ENCODE peak calls at places on chromosomes 1 and 21, in seven cellular contexts. S, Y, T, Z, K, F and O are unnamed samples.

GRCh38 chr1:119449964-119450363 is 35.0 kb downstream of the HSD3B2 start:
- DNase-seq in S (no peak), Y (no peak), T (no peak), Z (no peak), K (no peak), F (no peak), O (no peak)

GRCh38 chr1:94925561-94926364 is 1.1 kb downstream of the CNN3 start:
- DNase-seq in S (peak), Y (peak), T (peak), Z (peak), K (peak), F (peak), O (peak)

GRCh38 chr1:91555821-91556531 is 55.3 kb downstream of the CDC7 start:
- DNase-seq in S (peak), Y (no peak), T (no peak), Z (no peak), K (no peak), F (no peak), O (no peak)

GRCh38 chr1:212450331-212450881 is 17.7 kb downstream of the NENF start:
- DNase-seq in S (no peak), Y (peak), T (no peak), Z (no peak), K (peak), F (no peak), O (peak)

GRCh38 chr1:62438163-62438562 is 1.3 kb downstream of the USP1 start:
- DNase-seq in S (no peak), Y (no peak), T (no peak), Z (no peak), K (no peak), F (no peak), O (no peak)

GRCh38 chr1:220818421-220819173 is 31.9 kb downstream of the MTARC1 start:
- DNase-seq in S (no peak), Y (peak), T (no peak), Z (peak), K (no peak), F (peak), O (no peak)

GRCh38 chr1:152880316-152880715 is 2.2 kb downstream of the SMCP start:
- DNase-seq in S (no peak), Y (no peak), T (no peak), Z (no peak), K (no peak), F (no peak), O (no peak)

GRCh38 chr1:33763406-33763805 is 100.5 kb upstream of the HMGB4 start:
- DNase-seq in S (no peak), Y (no peak), T (no peak), Z (no peak), K (no peak), F (no peak), O (no peak)

GRCh38 chr1:119711804-119712341 is at the start of gene PHGDH:
- DNase-seq in S (peak), Y (peak), T (peak), Z (peak), K (peak), F (peak), O (peak)

GRCh38 chr1:2606004-2606805 is 19.6 kb downstream of the PRXL2B start:
- DNase-seq in S (peak), Y (no peak), T (no peak), Z (no peak), K (no peak), F (peak), O (peak)

GRCh38 chr1:2533356-2533755 is 3.3 kb upstream of the HES5 start:
- DNase-seq in S (no peak), Y (no peak), T (no peak), Z (no peak), K (no peak), F (no peak), O (no peak)

GRCh38 chr1:66648896-66649597 is 103.2 kb upstream of the DYNLT5 start:
- DNase-seq in S (no peak), Y (no peak), T (no peak), Z (no peak), K (no peak), F (no peak), O (peak)

GRCh38 chr1:156081174-156082110 is 823 bp downstream of the MEX3A start:
- DNase-seq in S (no peak), Y (no peak), T (no peak), Z (no peak), K (no peak), F (peak), O (no peak)

GRCh38 chr21:38277501-38278111 is 20.8 kb downstream of the KCNJ15 start:
- DNase-seq in S (peak), Y (peak), T (no peak), Z (peak), K (no peak), F (no peak), O (peak)

GRCh38 chr1:81208441-81208840 is 592.3 kb upstream of the ADGRL2 start:
- DNase-seq in S (no peak), Y (no peak), T (no peak), Z (no peak), K (no peak), F (no peak), O (no peak)

GRCh38 chr1:64624859-64625258 is 120.0 kb upstream of the RAVER2 start:
- DNase-seq in S (no peak), Y (no peak), T (no peak), Z (no peak), K (no peak), F (no peak), O (no peak)

GRCh38 chr1:230977781-230978490 is 725 bp downstream of the TTC13 start:
- DNase-seq in S (peak), Y (no peak), T (peak), Z (peak), K (peak), F (peak), O (peak)

GRCh38 chr1:79847715-79848114 is 841.2 kb upstream of the ADGRL4 start:
- DNase-seq in S (no peak), Y (no peak), T (no peak), Z (no peak), K (no peak), F (no peak), O (no peak)

GRCh38 chr1:25795227-25795626 is 4.8 kb upstream of the SELENON start:
- DNase-seq in S (no peak), Y (no peak), T (no peak), Z (no peak), K (no peak), F (no peak), O (no peak)

GRCh38 chr1:9233241-9233941 is 1.2 kb upstream of the H6PD start:
- DNase-seq in S (peak), Y (peak), T (peak), Z (peak), K (peak), F (peak), O (peak)

GRCh38 chr1:78715181-78715661 is 65.6 kb downstream of the IFI44 start:
- DNase-seq in S (no peak), Y (no peak), T (no peak), Z (no peak), K (no peak), F (no peak), O (no peak)

GRCh38 chr1:234186037-234186688 is 187.1 kb upstream of the COA6 start:
- DNase-seq in S (no peak), Y (no peak), T (no peak), Z (no peak), K (no peak), F (no peak), O (no peak)

GRCh38 chr1:32334864-32335618 is 992 bp downstream of the MARCKSL1 start:
- DNase-seq in S (peak), Y (peak), T (peak), Z (peak), K (peak), F (peak), O (peak)

GRCh38 chr1:38076038-38076437 is 29.4 kb upstream of the POU3F1 start:
- DNase-seq in S (no peak), Y (no peak), T (no peak), Z (peak), K (no peak), F (no peak), O (peak)

GRCh38 chr1:110292327-110292741 is 46.8 kb upstream of the RBM15 start:
- DNase-seq in S (no peak), Y (no peak), T (no peak), Z (no peak), K (no peak), F (no peak), O (no peak)

GRCh38 chr1:35454616-35455015 is 102.6 kb downstream of the KIAA0319L start:
- DNase-seq in S (peak), Y (no peak), T (no peak), Z (no peak), K (no peak), F (no peak), O (no peak)

GRCh38 chr1:17640411-17640810 is 100.9 kb downstream of the ARHGEF10L start:
- DNase-seq in S (no peak), Y (no peak), T (no peak), Z (no peak), K (no peak), F (no peak), O (no peak)

GRCh38 chr1:117612517-117613248 is 6.8 kb downstream of the TENT5C start:
- DNase-seq in S (no peak), Y (no peak), T (no peak), Z (no peak), K (no peak), F (no peak), O (no peak)

GRCh38 chr1:77664923-77665516 is 17.4 kb downstream of the ZZZ3 start:
- DNase-seq in S (no peak), Y (no peak), T (no peak), Z (no peak), K (no peak), F (no peak), O (no peak)

GRCh38 chr21:39184050-39184980 is 1.1 kb upstream of the PSMG1 start:
- DNase-seq in S (no peak), Y (no peak), T (no peak), Z (no peak), K (no peak), F (no peak), O (no peak)

GRCh38 chr1:181077576-181078242 is 10.8 kb upstream of the IER5 start:
- DNase-seq in S (no peak), Y (no peak), T (no peak), Z (no peak), K (no peak), F (no peak), O (no peak)

DNA sequence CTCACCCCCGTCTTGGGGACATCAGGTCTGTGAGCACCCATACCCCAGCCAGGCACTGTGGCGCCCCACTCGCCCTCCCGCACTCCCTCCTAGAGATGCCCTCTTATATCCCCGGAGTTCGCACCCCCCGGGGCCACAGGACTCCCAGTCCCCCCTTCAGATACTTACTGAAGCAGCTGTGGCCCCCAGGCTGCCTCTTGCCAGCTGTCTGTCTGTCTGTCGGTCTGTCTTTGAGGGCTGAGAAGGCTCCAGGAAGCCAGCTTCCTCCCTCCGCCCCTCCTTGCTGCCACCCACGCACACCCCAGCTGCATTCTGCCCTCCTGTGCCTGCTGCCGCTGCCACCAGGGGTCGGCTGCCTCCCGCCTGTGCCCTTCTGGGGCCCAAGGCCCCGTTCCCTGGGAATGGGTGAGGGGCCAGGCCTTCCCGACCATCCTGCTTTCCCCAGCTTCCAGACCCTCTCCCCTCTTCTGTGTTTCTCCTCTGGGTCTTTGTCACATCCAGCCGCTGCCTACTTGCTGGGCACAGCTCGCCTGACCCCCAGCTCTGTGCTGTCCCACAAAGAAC is at the start of gene PTPN7:
- DNase-seq in S (no peak), Y (no peak), T (peak), Z (no peak), K (no peak), F (no peak), O (no peak)
- TF ChIP-seq POLR2A in S (no peak), Y (no peak), T (no peak), Z (no peak), K (no peak), F (no peak), O (no peak)

DNA sequence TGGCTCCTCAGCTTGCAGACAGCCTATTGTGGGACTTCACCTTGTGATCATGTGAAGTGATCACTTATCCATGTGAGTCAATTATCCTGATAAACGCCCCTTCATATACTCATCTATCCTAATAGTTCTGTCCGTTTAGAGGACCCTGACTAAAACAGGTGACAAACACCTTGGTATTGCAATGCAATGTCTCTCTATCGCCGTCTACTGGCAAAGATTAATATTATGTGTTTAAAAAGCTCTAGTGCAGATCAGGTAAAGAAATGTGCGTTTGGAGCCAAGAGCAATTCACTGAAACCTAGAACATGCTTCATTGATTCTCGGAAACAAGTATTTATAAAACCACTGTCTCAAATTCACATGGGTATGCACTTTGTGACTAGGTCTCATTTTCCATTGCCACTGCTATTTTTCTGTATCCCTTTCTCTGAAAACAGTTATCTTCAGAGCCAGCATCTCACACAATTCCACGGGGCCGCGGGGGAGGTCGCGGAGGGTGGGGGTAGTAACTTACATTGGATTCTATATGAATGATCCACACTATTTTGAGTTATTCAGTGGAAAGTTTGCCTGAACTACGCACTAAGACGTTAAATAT is 554.6 kb upstream of the NCAM2 start:
- DNase-seq in S (no peak), Y (no peak), T (no peak), Z (no peak), K (no peak), F (no peak), O (no peak)
- TF ChIP-seq CTCF in S (peak), Y (no peak), T (no peak), Z (peak), K (peak), F (no peak), O (peak)

GRCh38 chr21:43777953-43778352 is 1.8 kb upstream of the CSTB start:
- DNase-seq in S (no peak), Y (no peak), T (no peak), Z (no peak), K (no peak), F (no peak), O (no peak)
- TF ChIP-seq POLR2A in S (no peak), Y (no peak), T (no peak), Z (no peak), K (no peak), F (no peak), O (no peak)

DNA sequence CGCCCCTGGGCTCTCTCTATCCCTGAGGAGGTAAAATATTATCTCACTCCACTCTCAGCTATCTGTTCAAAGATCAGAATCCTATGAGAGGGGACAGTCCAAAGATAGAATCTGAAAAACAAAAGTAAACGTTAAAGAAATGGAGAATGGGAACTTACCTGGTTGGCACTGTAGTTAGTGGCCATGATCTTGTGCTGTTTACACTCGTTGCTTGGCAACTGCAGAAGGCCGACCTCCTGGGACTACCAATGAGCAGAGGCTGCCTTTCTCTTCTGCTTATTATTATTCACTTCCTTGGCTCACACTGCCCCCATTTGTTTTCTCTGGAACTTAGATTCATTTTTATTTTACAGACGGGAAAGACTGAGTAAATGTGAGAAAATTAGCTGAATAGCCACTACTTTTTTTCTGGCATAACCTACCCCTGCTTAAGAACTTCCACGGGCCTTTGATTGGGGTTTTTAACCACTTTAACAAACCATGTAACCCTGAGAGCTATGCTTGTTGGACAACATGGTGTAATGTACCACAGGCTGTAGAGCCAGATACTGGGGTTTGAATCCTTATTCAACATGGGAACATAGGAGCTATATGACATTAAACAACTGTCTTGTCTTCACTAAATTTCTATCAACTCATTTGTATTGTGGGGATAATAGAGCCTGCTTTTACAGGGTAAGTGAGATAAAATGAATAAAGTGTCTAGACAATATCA is at the start of gene CFAP126:
- DNase-seq in S (peak), Y (peak), T (peak), Z (peak), K (peak), F (peak), O (peak)
- TF ChIP-seq CTCF in S (peak), Y (no peak), T (no peak), Z (peak), K (no peak), F (no peak), O (no peak)

GRCh38 chr1:209768354-209768774 is 12.5 kb downstream of the TRAF3IP3 start:
- DNase-seq in S (no peak), Y (no peak), T (peak), Z (no peak), K (no peak), F (no peak), O (no peak)
- TF ChIP-seq POLR2A in S (no peak), Y (no peak), T (no peak), Z (no peak), K (no peak), F (no peak), O (no peak)

GRCh38 chr1:166900987-166901386 is 24.9 kb upstream of the TADA1 start:
- DNase-seq in S (no peak), Y (no peak), T (no peak), Z (no peak), K (no peak), F (no peak), O (no peak)
- TF ChIP-seq CTCF in S (no peak), Y (no peak), T (no peak), Z (no peak), K (no peak), F (no peak), O (no peak)

DNA sequence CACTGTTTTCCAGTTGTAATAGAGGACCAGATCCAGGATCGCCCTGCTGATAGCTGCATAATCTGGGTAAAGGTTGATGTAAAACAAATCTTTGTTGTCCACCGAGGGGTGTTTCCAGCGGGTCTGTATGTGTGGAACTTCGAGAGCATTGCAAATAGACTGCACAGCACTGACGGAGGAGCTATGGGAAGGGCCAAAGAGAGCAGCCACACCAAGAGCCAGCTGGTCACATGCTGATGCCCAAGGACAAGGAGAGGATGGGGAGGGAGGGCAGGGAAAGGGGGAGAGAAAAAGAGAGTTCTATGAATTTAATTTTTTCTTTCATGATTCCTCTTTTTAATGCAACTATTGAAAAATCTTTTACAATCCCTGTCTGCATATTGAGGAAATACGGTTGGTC is 250.0 kb downstream of the GRIK1 start:
- DNase-seq in S (no peak), Y (no peak), T (no peak), Z (peak), K (no peak), F (no peak), O (no peak)
- TF ChIP-seq POLR2A in S (no peak), Y (no peak), T (no peak), Z (no peak), K (no peak), F (no peak), O (no peak)

GRCh38 chr1:53722025-53722424 is 16.9 kb downstream of the GLIS1 start:
- DNase-seq in S (no peak), Y (no peak), T (no peak), Z (no peak), K (no peak), F (no peak), O (no peak)

GRCh38 chr1:53726009-53726600 is 12.9 kb downstream of the GLIS1 start:
- DNase-seq in S (no peak), Y (no peak), T (no peak), Z (no peak), K (no peak), F (no peak), O (no peak)

GRCh38 chr1:53728196-53728595 is 10.8 kb downstream of the GLIS1 start:
- DNase-seq in S (no peak), Y (no peak), T (no peak), Z (no peak), K (no peak), F (no peak), O (no peak)

GRCh38 chr1:53727461-53727860 is 11.5 kb downstream of the GLIS1 start:
- DNase-seq in S (no peak), Y (no peak), T (no peak), Z (no peak), K (no peak), F (no peak), O (no peak)

GRCh38 chr1:53725238-53725689 is 13.7 kb downstream of the GLIS1 start:
- DNase-seq in S (no peak), Y (no peak), T (no peak), Z (no peak), K (no peak), F (no peak), O (no peak)
- TF ChIP-seq CTCF in S (no peak), Y (no peak), T (no peak), Z (no peak), K (no peak), F (no peak), O (no peak)